ENCODE peak calls at places on chromosomes 11 and 22, in six cellular contexts. A, V, Q, E, P and K are unnamed samples.

GRCh38 chr11:12689029-12689755 is 15.0 kb downstream of the TEAD1 start:
- DNase-seq in A (no peak), V (no peak), Q (no peak), E (no peak), P (no peak), K (no peak)

GRCh38 chr11:46338988-46339666 is 8.1 kb upstream of the DGKZ start:
- DNase-seq in A (peak), V (no peak), Q (no peak), E (no peak), P (no peak), K (no peak)

GRCh38 chr22:35424761-35425160 is 24.8 kb downstream of the MCM5 start:
- DNase-seq in A (no peak), V (no peak), Q (no peak), E (no peak), P (no peak), K (no peak)

GRCh38 chr11:32118025-32118974 is 27.4 kb downstream of the RCN1 start:
- DNase-seq in A (no peak), V (no peak), Q (no peak), E (no peak), P (no peak), K (no peak)

GRCh38 chr11:1053121-1053901 is 16.8 kb upstream of the MUC6 start:
- DNase-seq in A (no peak), V (no peak), Q (no peak), E (peak), P (peak), K (peak)

GRCh38 chr11:27216268-27217149 is 146.5 kb downstream of the CCDC34 start:
- DNase-seq in A (no peak), V (no peak), Q (no peak), E (peak), P (no peak), K (no peak)

GRCh38 chr11:118380571-118380970 is 20.8 kb upstream of the ATP5MG start:
- DNase-seq in A (no peak), V (no peak), Q (no peak), E (no peak), P (no peak), K (no peak)

GRCh38 chr11:290621-291231 is 1.8 kb downstream of the PGGHG start:
- DNase-seq in A (peak), V (no peak), Q (no peak), E (peak), P (no peak), K (peak)

GRCh38 chr22:25770333-25770732 is 28.3 kb downstream of the MYO18B start:
- DNase-seq in A (no peak), V (no peak), Q (no peak), E (no peak), P (no peak), K (no peak)

GRCh38 chr11:70876685-70877084 is 375.7 kb downstream of the SHANK2 start:
- DNase-seq in A (no peak), V (no peak), Q (no peak), E (no peak), P (no peak), K (no peak)

GRCh38 chr22:31605851-31606585 is 56.0 kb downstream of the PISD start:
- DNase-seq in A (no peak), V (peak), Q (no peak), E (no peak), P (no peak), K (no peak)

GRCh38 chr22:34966980-34967379 is 99.0 kb upstream of the ISX start:
- DNase-seq in A (peak), V (no peak), Q (no peak), E (no peak), P (no peak), K (no peak)

GRCh38 chr11:35655856-35656255 is 6.7 kb upstream of the TRIM44 start:
- DNase-seq in A (no peak), V (no peak), Q (no peak), E (no peak), P (no peak), K (no peak)

GRCh38 chr11:72584293-72584921 is 89.8 kb downstream of the PDE2A start:
- DNase-seq in A (peak), V (peak), Q (peak), E (peak), P (peak), K (peak)

GRCh38 chr11:102010776-102011500 is 36.3 kb upstream of the CFAP300 start:
- DNase-seq in A (peak), V (peak), Q (no peak), E (no peak), P (no peak), K (peak)

GRCh38 chr11:70760416-70761020 is 362.2 kb downstream of the CTTN start:
- DNase-seq in A (peak), V (no peak), Q (no peak), E (peak), P (no peak), K (no peak)

GRCh38 chr11:20156280-20156875 is 3.9 kb downstream of the DBX1 start:
- DNase-seq in A (peak), V (no peak), Q (peak), E (peak), P (no peak), K (no peak)

GRCh38 chr11:2919837-2920236 is 9.4 kb downstream of the PHLDA2 start:
- DNase-seq in A (no peak), V (no peak), Q (no peak), E (no peak), P (no peak), K (no peak)

GRCh38 chr11:92340839-92341238 is 116.2 kb downstream of the FAT3 start:
- DNase-seq in A (peak), V (no peak), Q (no peak), E (no peak), P (no peak), K (no peak)